ENCODE peak calls at places on chromosome 16, in six cellular contexts. H, B, O, P, I and L are unnamed samples.

GRCh38 chr16:13909872-13910303 is 10.1 kb upstream of the ERCC4 start:
- DNase-seq in H (peak), B (no peak), O (no peak), P (peak), I (peak), L (no peak)

GRCh38 chr16:19871721-19872120 is 12.9 kb downstream of the GPRC5B start:
- DNase-seq in H (no peak), B (no peak), O (no peak), P (no peak), I (no peak), L (no peak)

GRCh38 chr16:88618182-88618955 is 20.0 kb upstream of the IL17C start:
- DNase-seq in H (no peak), B (no peak), O (no peak), P (no peak), I (no peak), L (no peak)

GRCh38 chr16:78503501-78504110 is 404.2 kb downstream of the WWOX start:
- DNase-seq in H (peak), B (peak), O (peak), P (peak), I (peak), L (peak)

GRCh38 chr16:59154295-59154694 is 420.2 kb upstream of the GOT2 start:
- DNase-seq in H (no peak), B (no peak), O (no peak), P (no peak), I (no peak), L (no peak)

GRCh38 chr16:11507991-11508390 is 78.7 kb downstream of the LITAF start:
- DNase-seq in H (no peak), B (no peak), O (no peak), P (no peak), I (no peak), L (no peak)

GRCh38 chr16:49687603-49688002 is 168.3 kb downstream of the ZNF423 start:
- DNase-seq in H (no peak), B (no peak), O (no peak), P (no peak), I (no peak), L (no peak)

GRCh38 chr16:58481931-58482330 is 18.0 kb upstream of the NDRG4 start:
- DNase-seq in H (no peak), B (no peak), O (no peak), P (no peak), I (no peak), L (no peak)

GRCh38 chr16:79329163-79329521 is 271.4 kb downstream of the MAF start:
- DNase-seq in H (no peak), B (no peak), O (no peak), P (no peak), I (no peak), L (no peak)

GRCh38 chr16:28009586-28010373 is 53.7 kb downstream of the GSG1L start:
- DNase-seq in H (no peak), B (no peak), O (no peak), P (no peak), I (no peak), L (no peak)

GRCh38 chr16:89602273-89602951 is 11.0 kb upstream of the DPEP1 start:
- DNase-seq in H (no peak), B (no peak), O (no peak), P (no peak), I (peak), L (no peak)

GRCh38 chr16:54194008-54194731 is 92.4 kb downstream of the IRX3 start:
- DNase-seq in H (peak), B (peak), O (no peak), P (peak), I (no peak), L (no peak)

GRCh38 chr16:65101009-65101408 is 20.9 kb downstream of the CDH11 start:
- DNase-seq in H (no peak), B (no peak), O (no peak), P (no peak), I (no peak), L (no peak)

GRCh38 chr16:53465606-53466290 is 31.5 kb downstream of the RBL2 start:
- DNase-seq in H (no peak), B (no peak), O (no peak), P (no peak), I (peak), L (peak)

GRCh38 chr16:72878301-72879269 is 169.3 kb downstream of the ZFHX3 start:
- DNase-seq in H (no peak), B (no peak), O (no peak), P (no peak), I (no peak), L (no peak)

GRCh38 chr16:81483064-81483969 is 38.7 kb downstream of the CMIP start:
- DNase-seq in H (no peak), B (no peak), O (no peak), P (no peak), I (no peak), L (no peak)

GRCh38 chr16:81482329-81483063 is 37.9 kb downstream of the CMIP start:
- DNase-seq in H (no peak), B (no peak), O (peak), P (no peak), I (no peak), L (no peak)

GRCh38 chr16:81478294-81478693 is 33.7 kb downstream of the CMIP start:
- DNase-seq in H (no peak), B (no peak), O (no peak), P (no peak), I (no peak), L (no peak)

GRCh38 chr16:81478876-81479496 is 34.4 kb downstream of the CMIP start:
- DNase-seq in H (peak), B (peak), O (peak), P (peak), I (no peak), L (no peak)

GRCh38 chr16:81480856-81481821 is 36.5 kb downstream of the CMIP start:
- DNase-seq in H (peak), B (peak), O (peak), P (no peak), I (no peak), L (no peak)
- TF ChIP-seq CTCF in H (no peak), B (no peak), O (peak), P (no peak), I (no peak), L (peak)

GRCh38 chr16:677306-678190 is 2.1 kb downstream of the RHBDL1 start:
- DNase-seq in H (no peak), B (no peak), O (no peak), P (no peak), I (no peak), L (no peak)
- H3K4me3 ChIP-seq in H (peak), B (no peak), O (no peak), P (no peak), I (no peak), L (no peak)

GRCh38 chr16:24906199-24906808 is 60.5 kb downstream of the SLC5A11 start:
- DNase-seq in H (no peak), B (no peak), O (no peak), P (no peak), I (peak), L (no peak)
- TF ChIP-seq CTCF in H (no peak), B (no peak), O (peak), P (peak), I (peak), L (peak)

GRCh38 chr16:67393790-67394270 is 532 bp upstream of the TPPP3 start:
- DNase-seq in H (no peak), B (no peak), O (no peak), P (no peak), I (no peak), L (no peak)

GRCh38 chr16:67393111-67393789 is at the start of gene TPPP3:
- DNase-seq in H (peak), B (peak), O (peak), P (no peak), I (peak), L (no peak)

GRCh38 chr16:67395458-67396158 is 2.3 kb upstream of the TPPP3 start:
- DNase-seq in H (no peak), B (no peak), O (no peak), P (no peak), I (no peak), L (no peak)

GRCh38 chr16:67395105-67395457 is 1.8 kb upstream of the TPPP3 start:
- DNase-seq in H (no peak), B (no peak), O (no peak), P (no peak), I (no peak), L (no peak)

DNA sequence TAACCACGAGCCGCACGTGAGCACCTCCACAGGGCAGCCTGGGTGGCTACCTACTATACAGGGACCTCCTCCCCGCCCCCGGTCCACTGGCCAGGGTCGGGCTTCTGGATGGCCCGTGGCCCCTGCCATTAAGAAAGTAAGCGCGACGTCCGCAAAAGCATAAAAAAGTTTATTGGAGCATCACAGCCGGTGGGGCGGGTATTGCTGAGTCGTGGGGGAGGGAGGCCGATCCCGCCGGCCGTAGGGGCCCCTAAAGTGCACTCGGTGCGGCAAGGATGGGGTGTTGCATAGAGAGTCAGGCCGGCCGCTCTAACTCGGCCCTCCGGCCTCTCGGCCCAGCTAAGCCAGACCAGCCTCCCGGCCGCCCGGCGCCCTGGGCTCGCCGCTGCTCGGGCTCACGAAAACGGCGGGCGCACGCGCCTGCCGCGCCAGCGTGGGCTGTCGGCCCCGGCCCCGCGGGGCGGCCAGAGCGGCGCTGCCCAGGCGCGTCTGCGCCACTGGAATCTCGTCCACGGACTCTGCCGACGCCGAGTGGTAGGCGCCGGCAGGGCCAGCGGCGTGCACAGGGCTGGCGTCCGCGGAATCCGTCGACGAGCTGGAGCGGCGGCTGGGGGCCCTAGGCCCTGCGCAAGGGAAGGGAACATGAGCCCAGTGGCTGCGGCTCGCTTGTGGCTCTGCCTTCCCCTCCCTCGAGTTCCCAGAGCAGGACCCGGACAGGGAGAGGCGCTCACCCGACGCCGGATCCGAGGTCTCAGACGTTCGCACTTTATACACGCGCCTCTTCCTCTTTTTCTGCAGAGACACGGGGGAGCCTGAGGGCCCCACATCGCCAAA is 1.2 kb upstream of the TPPP3 start:
- DNase-seq in H (no peak), B (no peak), O (no peak), P (no peak), I (no peak), L (no peak)
- H3K4me3 ChIP-seq in H (peak), B (no peak), O (no peak), P (peak), I (no peak), L (peak)

GRCh38 chr16:66115373-66115772 is 251.1 kb upstream of the CDH5 start:
- DNase-seq in H (no peak), B (no peak), O (peak), P (no peak), I (peak), L (no peak)
- TF ChIP-seq CTCF in H (no peak), B (no peak), O (peak), P (no peak), I (no peak), L (no peak)

DNA sequence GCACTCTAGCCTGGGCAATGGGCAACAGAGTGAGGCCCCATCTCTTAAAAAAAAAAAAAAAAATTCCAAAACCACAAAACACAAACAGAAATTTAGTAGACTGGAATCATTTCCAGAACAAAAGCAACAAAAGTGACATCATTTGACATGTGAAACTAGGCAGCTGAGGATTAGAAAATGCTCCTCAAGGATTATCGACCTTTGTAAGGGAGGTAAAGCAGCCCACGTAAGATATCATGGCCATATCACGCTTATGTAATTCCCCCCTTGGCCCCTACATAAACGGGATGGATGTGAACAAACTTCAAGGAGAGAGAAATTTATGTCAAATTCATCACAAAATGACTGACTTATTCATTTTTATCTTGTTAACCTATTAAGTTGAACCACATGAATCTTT is 83.3 kb downstream of the WDR59 start:
- DNase-seq in H (no peak), B (no peak), O (no peak), P (no peak), I (no peak), L (no peak)
- H3K4me3 ChIP-seq in H (no peak), B (no peak), O (no peak), P (no peak), I (no peak), L (no peak)

GRCh38 chr16:46973457-46974324 is at the start of gene DNAJA2:
- DNase-seq in H (peak), B (peak), O (peak), P (peak), I (peak), L (no peak)
- TF ChIP-seq CTCF in H (no peak), B (peak), O (no peak), P (peak), I (peak), L (no peak)

DNA sequence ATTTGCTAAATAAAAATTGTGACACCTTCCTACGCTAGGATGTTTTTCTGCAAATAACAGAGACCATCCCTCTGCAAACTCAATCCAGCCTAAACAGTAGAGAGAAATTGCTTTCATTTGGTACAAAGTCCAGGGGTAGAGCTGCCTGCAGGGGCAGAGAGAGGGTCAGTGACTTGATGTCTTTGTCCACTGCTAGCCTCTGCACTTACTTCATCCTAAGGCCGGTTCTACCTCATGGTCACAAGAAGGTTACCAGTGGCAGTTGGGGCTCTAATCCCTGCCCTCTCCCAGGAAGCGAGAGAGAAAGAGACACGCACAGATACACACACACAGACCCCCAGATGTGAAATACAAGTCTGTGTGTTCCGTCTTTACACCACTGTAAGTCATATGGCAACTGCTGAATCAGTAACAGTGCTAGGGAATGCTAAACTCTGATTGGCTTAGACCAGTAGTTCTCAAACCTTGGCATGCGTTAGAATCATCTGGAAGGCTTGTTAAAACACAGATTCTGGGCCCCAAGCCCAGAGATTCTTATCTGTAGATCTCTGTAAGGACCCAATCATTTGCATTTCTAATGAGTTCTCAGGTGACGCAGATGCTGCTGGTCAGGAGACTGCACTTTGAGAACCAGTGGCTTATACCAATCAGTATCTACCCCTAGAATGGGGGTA is 13.1 kb upstream of the LPCAT2 start:
- DNase-seq in H (no peak), B (peak), O (no peak), P (peak), I (no peak), L (no peak)
- H3K4me3 ChIP-seq in H (no peak), B (no peak), O (no peak), P (no peak), I (no peak), L (no peak)

DNA sequence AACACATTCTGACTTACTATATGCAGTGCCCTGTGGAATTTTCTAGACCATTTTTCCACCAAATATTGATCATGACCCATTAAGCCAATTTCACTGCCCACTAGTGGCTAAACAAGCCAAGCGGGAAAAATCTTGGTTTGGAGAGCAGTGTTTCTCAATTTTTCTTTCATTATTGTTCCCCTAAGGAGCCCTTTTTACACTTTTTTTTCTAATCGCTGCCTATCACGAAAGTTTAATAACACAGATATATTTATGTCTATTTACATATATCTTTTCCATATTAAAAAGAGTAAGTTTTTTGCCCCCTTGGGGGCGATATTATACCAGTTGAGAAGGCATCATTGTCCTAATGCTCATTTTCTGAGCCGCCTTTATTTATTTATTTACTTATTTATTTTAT is 10.8 kb upstream of the TLCD3B start:
- DNase-seq in H (no peak), B (no peak), O (no peak), P (no peak), I (no peak), L (no peak)
- TF ChIP-seq CTCF in H (no peak), B (no peak), O (no peak), P (peak), I (peak), L (peak)

DNA sequence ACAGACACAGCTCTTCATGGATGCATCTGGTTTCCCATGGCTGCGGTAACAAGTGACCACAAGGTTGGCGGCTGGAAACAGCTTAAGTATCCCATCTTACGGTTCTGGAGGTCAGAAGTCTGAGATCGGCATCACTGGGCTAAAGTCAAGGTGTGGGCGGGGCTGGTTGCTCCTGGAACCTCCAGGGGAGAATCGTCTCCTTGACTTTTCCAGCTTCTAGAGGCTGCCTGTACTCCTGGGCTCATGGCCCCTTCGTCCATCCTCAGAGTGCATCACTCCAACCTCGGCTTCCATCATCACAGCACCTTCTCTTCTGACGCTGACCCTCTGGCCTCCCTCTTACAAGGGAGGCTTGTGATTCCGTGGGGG is 12.9 kb upstream of the CRISPLD2 start:
- DNase-seq in H (no peak), B (no peak), O (no peak), P (no peak), I (no peak), L (no peak)
- H3K4me3 ChIP-seq in H (no peak), B (no peak), O (no peak), P (no peak), I (no peak), L (no peak)